ENCODE peak calls at places on chromosomes 13 and 19, in five cellular contexts. One of them, this sample, is unnamed.

GRCh38 chr19:10744848-10745293 is 27.0 kb downstream of the DNM2 start:
- DNase-seq in endothelial cell: no peak
- DNase-seq in body of pancreas: no peak
- DNase-seq in WTC11: no peak
- DNase-seq in foreskin keratinocyte: no peak
- DNase-seq in this sample: no peak

GRCh38 chr19:8045872-8046568 is 6.5 kb upstream of the CCL25 start:
- DNase-seq in endothelial cell: no peak
- DNase-seq in body of pancreas: no peak
- DNase-seq in WTC11: no peak
- DNase-seq in foreskin keratinocyte: no peak
- DNase-seq in this sample: no peak

GRCh38 chr19:47582320-47582909 is 9.5 kb upstream of the ZNF541 start:
- DNase-seq in endothelial cell: no peak
- DNase-seq in body of pancreas: no peak
- DNase-seq in WTC11: no peak
- DNase-seq in foreskin keratinocyte: no peak
- DNase-seq in this sample: no peak

GRCh38 chr19:623974-624373 is 9.4 kb downstream of the POLRMT start:
- DNase-seq in endothelial cell: no peak
- DNase-seq in body of pancreas: no peak
- DNase-seq in WTC11: no peak
- DNase-seq in foreskin keratinocyte: no peak
- DNase-seq in this sample: no peak

GRCh38 chr19:50794778-50795664 is 4.8 kb downstream of the ACP4 start:
- DNase-seq in endothelial cell: no peak
- DNase-seq in body of pancreas: no peak
- DNase-seq in WTC11: peak; percentile 36
- DNase-seq in foreskin keratinocyte: peak; percentile 40
- DNase-seq in this sample: no peak

GRCh38 chr19:39237200-39238184 is 7.3 kb downstream of the IFNL3 start:
- DNase-seq in endothelial cell: no peak
- DNase-seq in body of pancreas: peak; percentile 96
- DNase-seq in WTC11: peak; percentile 44
- DNase-seq in foreskin keratinocyte: no peak
- DNase-seq in this sample: peak; percentile 26

GRCh38 chr13:111845621-111846351 is 221.2 kb upstream of the SOX1 start:
- DNase-seq in endothelial cell: no peak
- DNase-seq in body of pancreas: no peak
- DNase-seq in WTC11: peak; percentile 57
- DNase-seq in foreskin keratinocyte: no peak
- DNase-seq in this sample: no peak

GRCh38 chr13:98856983-98857382 is 104.5 kb upstream of the SLC15A1 start:
- DNase-seq in endothelial cell: no peak
- DNase-seq in body of pancreas: peak; percentile 20
- DNase-seq in WTC11: no peak
- DNase-seq in foreskin keratinocyte: no peak
- DNase-seq in this sample: no peak

GRCh38 chr19:33819875-33820781 is 23.5 kb downstream of the KCTD15 start:
- DNase-seq in endothelial cell: peak; percentile 55
- DNase-seq in body of pancreas: peak; percentile 79
- DNase-seq in WTC11: peak; percentile 83
- DNase-seq in foreskin keratinocyte: peak; percentile 85
- DNase-seq in this sample: peak; percentile 60

GRCh38 chr13:51444922-51445321 is 7.9 kb downstream of the INTS6 start:
- DNase-seq in endothelial cell: no peak
- DNase-seq in body of pancreas: no peak
- DNase-seq in WTC11: no peak
- DNase-seq in foreskin keratinocyte: no peak
- DNase-seq in this sample: no peak

GRCh38 chr19:2288743-2289713 is 7.1 kb upstream of the PEAK3 start:
- DNase-seq in endothelial cell: no peak
- DNase-seq in body of pancreas: no peak
- DNase-seq in WTC11: no peak
- DNase-seq in foreskin keratinocyte: no peak
- DNase-seq in this sample: peak; percentile 54

GRCh38 chr13:110715395-110716234 is 2.1 kb downstream of the ING1 start:
- DNase-seq in endothelial cell: peak; percentile 97
- DNase-seq in body of pancreas: peak; percentile 99
- DNase-seq in WTC11: peak; percentile 97
- DNase-seq in foreskin keratinocyte: peak; percentile 99
- DNase-seq in this sample: peak; percentile 88
- TF ChIP-seq CTCF in endothelial cell: no peak
- TF ChIP-seq CTCF in body of pancreas: no peak
- TF ChIP-seq CTCF in WTC11: no peak
- TF ChIP-seq CTCF in foreskin keratinocyte: peak; percentile 29
- TF ChIP-seq CTCF in this sample: no peak

GRCh38 chr13:45544520-45544919 is 71.0 kb downstream of the ERICH6B start:
- DNase-seq in endothelial cell: no peak
- DNase-seq in body of pancreas: no peak
- DNase-seq in WTC11: no peak
- DNase-seq in foreskin keratinocyte: no peak
- DNase-seq in this sample: no peak
- TF ChIP-seq CTCF in endothelial cell: no peak
- TF ChIP-seq CTCF in body of pancreas: no peak
- TF ChIP-seq CTCF in WTC11: no peak
- TF ChIP-seq CTCF in foreskin keratinocyte: peak; percentile 40
- TF ChIP-seq CTCF in this sample: no peak

GRCh38 chr19:46404884-46405658 is 8.3 kb downstream of the CCDC8 start:
- DNase-seq in endothelial cell: no peak
- DNase-seq in body of pancreas: peak; percentile 48
- DNase-seq in WTC11: peak; percentile 66
- DNase-seq in foreskin keratinocyte: no peak
- DNase-seq in this sample: no peak
- TF ChIP-seq CTCF in endothelial cell: no peak
- TF ChIP-seq CTCF in body of pancreas: no peak
- TF ChIP-seq CTCF in WTC11: peak; percentile 2
- TF ChIP-seq CTCF in foreskin keratinocyte: peak; percentile 44
- TF ChIP-seq CTCF in this sample: no peak

GRCh38 chr19:5897189-5897969 is 6.2 kb downstream of the NDUFA11 start:
- DNase-seq in endothelial cell: no peak
- DNase-seq in body of pancreas: no peak
- DNase-seq in WTC11: peak; percentile 42
- DNase-seq in foreskin keratinocyte: no peak
- DNase-seq in this sample: no peak
- TF ChIP-seq CTCF in endothelial cell: peak; percentile 27
- TF ChIP-seq CTCF in body of pancreas: no peak
- TF ChIP-seq CTCF in WTC11: peak; percentile 17
- TF ChIP-seq CTCF in foreskin keratinocyte: peak; percentile 35
- TF ChIP-seq CTCF in this sample: no peak

GRCh38 chr19:56348289-56348877 is 33.7 kb upstream of the ZSCAN5A start:
- DNase-seq in endothelial cell: no peak
- DNase-seq in body of pancreas: no peak
- DNase-seq in WTC11: peak; percentile 34
- DNase-seq in foreskin keratinocyte: no peak
- DNase-seq in this sample: no peak
- TF ChIP-seq CTCF in endothelial cell: peak; percentile 23
- TF ChIP-seq CTCF in body of pancreas: no peak
- TF ChIP-seq CTCF in WTC11: peak; percentile 56
- TF ChIP-seq CTCF in foreskin keratinocyte: peak; percentile 62
- TF ChIP-seq CTCF in this sample: no peak